ENCODE peak calls at places on chromosome 14, in eight cellular contexts. P is tibial nerve, Q is H54, W is gastrocnemius medialis, N is ovary, O is lower leg skin, X is esophagus muscularis mucosa, M is upper lobe of left lung. E is an unnamed sample.

GRCh38 chr14:28830115-28830534 is 63.5 kb downstream of the FOXG1 start:
- DNase-seq in P (no peak), Q (no peak), W (no peak), N (no peak), O (no peak), X (no peak), M (no peak), E (no peak)

GRCh38 chr14:57403521-57403864 is 13.1 kb downstream of the NAA30 start:
- DNase-seq in P (no peak), Q (no peak), W (no peak), N (no peak), O (no peak), X (no peak), M (no peak), E (no peak)

GRCh38 chr14:100170880-100171279 is 11.4 kb upstream of the DEGS2 start:
- DNase-seq in P (no peak), Q (no peak), W (no peak), N (no peak), O (no peak), X (no peak), M (no peak), E (no peak)

GRCh38 chr14:80364816-80365215 is 153.5 kb upstream of the DIO2 start:
- DNase-seq in P (no peak), Q (no peak), W (no peak), N (no peak), O (no peak), X (no peak), M (no peak), E (no peak)

GRCh38 chr14:50061664-50062437 is 54.5 kb downstream of the VCPKMT start:
- DNase-seq in P (no peak), Q (peak; percentile 30), W (peak; percentile 37), N (no peak), O (peak; percentile 87), X (no peak), M (peak; percentile 57), E (peak; percentile 21)

GRCh38 chr14:56821177-56821576 is 10.9 kb upstream of the OTX2 start:
- DNase-seq in P (no peak), Q (no peak), W (no peak), N (no peak), O (no peak), X (no peak), M (no peak), E (no peak)

GRCh38 chr14:103223818-103224352 is 100.6 kb downstream of the TNFAIP2 start:
- DNase-seq in P (no peak), Q (no peak), W (no peak), N (no peak), O (no peak), X (no peak), M (no peak), E (no peak)

GRCh38 chr14:92254786-92255185 is 68.2 kb upstream of the SLC24A4 start:
- DNase-seq in P (peak; percentile 34), Q (no peak), W (no peak), N (peak; percentile 57), O (peak; percentile 79), X (no peak), M (no peak), E (peak; percentile 3)

GRCh38 chr14:64628940-64629403 is 75.3 kb upstream of the PLEKHG3 start:
- DNase-seq in P (no peak), Q (peak; percentile 79), W (no peak), N (no peak), O (peak; percentile 79), X (no peak), M (no peak), E (peak; percentile 49)

GRCh38 chr14:106228541-106229158 is 702.3 kb downstream of the TMEM121 start:
- DNase-seq in P (no peak), Q (no peak), W (no peak), N (no peak), O (no peak), X (no peak), M (no peak), E (no peak)

GRCh38 chr14:84237881-84238280 is 1292.1 kb upstream of the FLRT2 start:
- DNase-seq in P (no peak), Q (no peak), W (no peak), N (no peak), O (no peak), X (no peak), M (no peak), E (no peak)

GRCh38 chr14:34797747-34798583 is 77.2 kb downstream of the BAZ1A start:
- DNase-seq in P (no peak), Q (no peak), W (no peak), N (no peak), O (no peak), X (no peak), M (no peak), E (no peak)

GRCh38 chr14:65072256-65072655 is 30.1 kb downstream of the MAX start:
- DNase-seq in P (no peak), Q (no peak), W (no peak), N (no peak), O (no peak), X (no peak), M (no peak), E (no peak)

GRCh38 chr14:34733245-34733644 is 18.9 kb upstream of the CFL2 start:
- DNase-seq in P (no peak), Q (no peak), W (no peak), N (no peak), O (no peak), X (no peak), M (no peak), E (no peak)

GRCh38 chr14:65425885-65426284 is 13.4 kb downstream of the FUT8 start:
- DNase-seq in P (no peak), Q (no peak), W (no peak), N (no peak), O (no peak), X (no peak), M (no peak), E (no peak)

GRCh38 chr14:92759679-92760523 is 11.5 kb upstream of the LGMN start:
- DNase-seq in P (no peak), Q (no peak), W (no peak), N (no peak), O (no peak), X (no peak), M (no peak), E (no peak)

DNA sequence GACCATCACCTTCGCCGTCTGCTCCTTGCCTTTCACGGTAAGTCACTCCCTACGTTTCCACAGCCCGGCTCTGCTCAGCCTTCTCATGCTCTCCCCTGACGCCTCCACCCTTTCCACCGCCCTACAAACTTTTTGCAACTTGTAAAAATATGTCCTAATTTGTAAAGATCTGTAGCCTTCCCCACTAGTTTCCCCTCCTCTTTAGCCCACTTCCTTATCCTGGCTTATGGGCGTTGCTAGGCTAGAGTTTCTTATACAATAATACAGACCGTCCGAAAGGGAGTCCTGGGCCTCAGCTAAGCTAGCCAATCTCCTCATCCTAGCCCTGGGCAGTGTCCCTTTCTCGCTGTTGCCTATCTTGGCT is 1.2 kb downstream of the PTGER2 start:
- DNase-seq in P (no peak), Q (no peak), W (no peak), N (no peak), O (no peak), X (no peak), M (no peak), E (no peak)
- TF ChIP-seq POLR2A in P (no peak), Q (no peak), W (no peak), N (no peak), O (no peak), X (no peak), M (no peak), E (no peak)

GRCh38 chr14:62657376-62657775 is 387.9 kb downstream of the KCNH5 start:
- DNase-seq in P (no peak), Q (no peak), W (no peak), N (no peak), O (no peak), X (no peak), M (no peak), E (no peak)

GRCh38 chr14:62654641-62655040 is 390.6 kb downstream of the KCNH5 start:
- DNase-seq in P (no peak), Q (no peak), W (no peak), N (no peak), O (no peak), X (no peak), M (no peak), E (no peak)

DNA sequence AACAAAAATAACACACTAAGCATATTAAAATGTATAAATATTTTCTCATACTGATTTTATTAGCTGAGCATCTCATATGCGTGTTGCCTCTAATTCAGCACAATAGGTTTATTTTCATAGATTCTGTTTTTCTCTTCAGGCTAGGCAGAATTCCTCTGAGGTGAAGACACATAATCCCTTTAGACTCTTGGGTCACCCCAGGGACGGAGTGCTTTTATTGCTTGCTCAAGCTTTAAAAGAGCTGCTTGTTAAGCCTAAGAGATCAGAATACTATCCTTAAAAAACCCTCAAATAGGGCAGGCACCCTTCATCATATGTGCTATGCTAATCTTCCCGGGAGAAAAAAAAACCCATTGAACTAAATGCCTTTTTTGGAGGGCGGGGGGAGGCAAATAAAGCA is 390.1 kb downstream of the KCNH5 start:
- DNase-seq in P (no peak), Q (no peak), W (no peak), N (no peak), O (no peak), X (no peak), M (no peak), E (no peak)
- TF ChIP-seq POLR2A in P (no peak), Q (no peak), W (no peak), N (no peak), O (no peak), X (no peak), M (no peak), E (no peak)

DNA sequence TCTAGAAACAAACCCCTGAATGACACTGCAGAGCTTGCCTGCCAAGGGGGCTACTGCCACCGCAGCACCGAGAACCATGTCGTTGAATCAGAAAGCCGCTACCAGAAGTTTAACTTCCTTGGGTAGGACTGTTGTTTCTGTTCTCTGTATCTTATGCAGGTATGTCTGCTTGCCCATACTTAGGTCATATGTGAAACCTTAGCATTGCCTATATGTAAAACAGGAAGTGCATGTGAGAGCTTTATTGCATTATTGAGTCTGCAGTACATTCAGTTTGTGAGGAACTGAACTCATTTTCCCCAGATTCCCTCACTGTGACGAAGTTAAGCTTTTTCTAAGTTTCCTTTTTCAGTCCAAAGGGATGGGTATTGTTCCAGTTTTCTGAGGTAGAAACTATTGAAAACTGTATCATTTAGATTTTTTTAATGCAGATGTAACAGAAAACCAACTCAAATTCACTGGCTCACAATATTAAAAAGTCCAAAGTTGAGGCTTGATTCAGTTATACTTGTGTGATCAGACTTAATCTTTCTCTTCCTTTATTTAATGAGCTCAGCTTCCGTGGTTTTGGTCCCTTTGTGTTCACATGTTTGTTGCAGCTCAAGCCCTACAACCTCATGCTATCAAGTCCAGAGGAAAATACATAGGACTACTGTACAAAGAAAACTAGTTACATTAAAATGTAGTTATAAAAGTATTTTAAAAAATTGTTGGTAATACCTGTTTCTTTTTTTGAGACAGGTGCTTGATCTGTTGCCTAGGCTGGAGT is 6.9 kb downstream of the FBXO34 start:
- DNase-seq in P (no peak), Q (no peak), W (no peak), N (no peak), O (no peak), X (no peak), M (no peak), E (no peak)
- TF ChIP-seq POLR2A in P (no peak), Q (no peak), W (no peak), N (no peak), O (no peak), X (no peak), M (no peak), E (no peak)

GRCh38 chr14:36271939-36272907 is 48.2 kb downstream of the MBIP start:
- DNase-seq in P (no peak), Q (no peak), W (no peak), N (no peak), O (no peak), X (no peak), M (no peak), E (peak; percentile 57)
- TF ChIP-seq POLR2A in P (no peak), Q (no peak), W (no peak), N (no peak), O (no peak), X (no peak), M (no peak), E (no peak)

GRCh38 chr14:37340353-37340752 is 142.6 kb downstream of the MIPOL1 start:
- DNase-seq in P (no peak), Q (no peak), W (no peak), N (no peak), O (no peak), X (no peak), M (no peak), E (no peak)
- TF ChIP-seq POLR2A in P (no peak), Q (no peak), W (no peak), N (no peak), O (no peak), X (no peak), M (no peak), E (no peak)

E was measured in thyroid gland.